ENCODE peak calls at places on chromosomes 5 and 9, in four cellular contexts. One of them, this sample, is unnamed.
A peak's percentile ranks its signal among the peaks of the same experiment; 100 is the strongest.

GRCh38 chr5:16909464-16909863 is 26.6 kb downstream of the MYO10 start:
- DNase-seq in sigmoid colon: no peak
- DNase-seq in endodermal cell: no peak
- DNase-seq in pancreas: no peak
- DNase-seq in this sample: no peak

GRCh38 chr5:179801304-179802206 is 5.1 kb downstream of the MGAT4B start:
- DNase-seq in sigmoid colon: peak; percentile 91
- DNase-seq in endodermal cell: peak; percentile 93
- DNase-seq in pancreas: peak; percentile 92
- DNase-seq in this sample: peak; percentile 93

GRCh38 chr5:157819502-157820125 is 39.3 kb downstream of the CLINT1 start:
- DNase-seq in sigmoid colon: no peak
- DNase-seq in endodermal cell: no peak
- DNase-seq in pancreas: no peak
- DNase-seq in this sample: no peak

GRCh38 chr9:137162505-137163100 is 7.2 kb downstream of the LRRC26 start:
- DNase-seq in sigmoid colon: no peak
- DNase-seq in endodermal cell: peak; percentile 80
- DNase-seq in pancreas: no peak
- DNase-seq in this sample: no peak

GRCh38 chr5:23419115-23419514 is 88.3 kb upstream of the PRDM9 start:
- DNase-seq in sigmoid colon: no peak
- DNase-seq in endodermal cell: no peak
- DNase-seq in pancreas: no peak
- DNase-seq in this sample: no peak

GRCh38 chr5:33261305-33261704 is 179.5 kb upstream of the TARS1 start:
- DNase-seq in sigmoid colon: no peak
- DNase-seq in endodermal cell: no peak
- DNase-seq in pancreas: no peak
- DNase-seq in this sample: no peak

GRCh38 chr9:130938652-130939404 is at the start of gene FIBCD1:
- DNase-seq in sigmoid colon: no peak
- DNase-seq in endodermal cell: peak; percentile 86
- DNase-seq in pancreas: peak; percentile 69
- DNase-seq in this sample: no peak

GRCh38 chr9:7376213-7376612 is 423.4 kb downstream of the DMAC1 start:
- DNase-seq in sigmoid colon: no peak
- DNase-seq in endodermal cell: no peak
- DNase-seq in pancreas: no peak
- DNase-seq in this sample: no peak

GRCh38 chr5:96316487-96316886 is 116.6 kb downstream of the PCSK1 start:
- DNase-seq in sigmoid colon: no peak
- DNase-seq in endodermal cell: peak; percentile 55
- DNase-seq in pancreas: no peak
- DNase-seq in this sample: no peak

GRCh38 chr9:14339746-14340145 is 25.8 kb upstream of the NFIB start:
- DNase-seq in sigmoid colon: no peak
- DNase-seq in endodermal cell: no peak
- DNase-seq in pancreas: no peak
- DNase-seq in this sample: no peak

GRCh38 chr5:130975299-130975698 is 189.8 kb downstream of the HINT1 start:
- DNase-seq in sigmoid colon: no peak
- DNase-seq in endodermal cell: no peak
- DNase-seq in pancreas: no peak
- DNase-seq in this sample: no peak

GRCh38 chr5:83553000-83553486 is 81.5 kb downstream of the VCAN start:
- DNase-seq in sigmoid colon: peak; percentile 80
- DNase-seq in endodermal cell: no peak
- DNase-seq in pancreas: no peak
- DNase-seq in this sample: peak; percentile 33

GRCh38 chr9:92764381-92764987 is at the start of gene BICD2:
- DNase-seq in sigmoid colon: no peak
- DNase-seq in endodermal cell: peak; percentile 64
- DNase-seq in pancreas: no peak
- DNase-seq in this sample: no peak

GRCh38 chr5:67146574-67146973 is 50.0 kb downstream of the CD180 start:
- DNase-seq in sigmoid colon: no peak
- DNase-seq in endodermal cell: no peak
- DNase-seq in pancreas: no peak
- DNase-seq in this sample: no peak

GRCh38 chr5:40124367-40124766 is 555.3 kb upstream of the PTGER4 start:
- DNase-seq in sigmoid colon: no peak
- DNase-seq in endodermal cell: no peak
- DNase-seq in pancreas: no peak
- DNase-seq in this sample: no peak

GRCh38 chr5:10317825-10318682 is 10.4 kb upstream of the CMBL start:
- DNase-seq in sigmoid colon: peak; percentile 27
- DNase-seq in endodermal cell: no peak
- DNase-seq in pancreas: no peak
- DNase-seq in this sample: no peak

GRCh38 chr5:143033535-143034260 is 263.5 kb downstream of the ARHGAP26 start:
- DNase-seq in sigmoid colon: no peak
- DNase-seq in endodermal cell: no peak
- DNase-seq in pancreas: no peak
- DNase-seq in this sample: no peak

GRCh38 chr5:159161361-159162214 is 47.8 kb downstream of the RNF145 start:
- DNase-seq in sigmoid colon: no peak
- DNase-seq in endodermal cell: no peak
- DNase-seq in pancreas: no peak
- DNase-seq in this sample: no peak

GRCh38 chr5:1487079-1487764 is 36.5 kb downstream of the LPCAT1 start:
- DNase-seq in sigmoid colon: no peak
- DNase-seq in endodermal cell: no peak
- DNase-seq in pancreas: peak; percentile 31
- DNase-seq in this sample: no peak

GRCh38 chr9:136191549-136192286 is 13.2 kb downstream of the LHX3 start:
- DNase-seq in sigmoid colon: no peak
- DNase-seq in endodermal cell: no peak
- DNase-seq in pancreas: no peak
- DNase-seq in this sample: no peak

GRCh38 chr9:21836437-21837161 is 34.2 kb downstream of the MTAP start:
- DNase-seq in sigmoid colon: no peak
- DNase-seq in endodermal cell: no peak
- DNase-seq in pancreas: no peak
- DNase-seq in this sample: no peak
- H3K27ac ChIP-seq in sigmoid colon: no peak overlapping the region
- H3K27ac ChIP-seq in endodermal cell: no peak overlapping the region
- H3K27ac ChIP-seq in pancreas: no peak overlapping the region
- H3K27ac ChIP-seq in this sample: peak overlapping the region; percentile 53

GRCh38 chr5:38872826-38873225 is 27.0 kb downstream of the OSMR start:
- DNase-seq in sigmoid colon: no peak
- DNase-seq in endodermal cell: no peak
- DNase-seq in pancreas: no peak
- DNase-seq in this sample: no peak
- H3K36me3 ChIP-seq in sigmoid colon: peaks cover 2% of the 10 kb centered on the region
- H3K36me3 ChIP-seq in endodermal cell: no peaks in the 10 kb centered on the region
- H3K36me3 ChIP-seq in pancreas: no peaks in the 10 kb centered on the region
- H3K36me3 ChIP-seq in this sample: peaks cover 20% of the 10 kb centered on the region

DNA sequence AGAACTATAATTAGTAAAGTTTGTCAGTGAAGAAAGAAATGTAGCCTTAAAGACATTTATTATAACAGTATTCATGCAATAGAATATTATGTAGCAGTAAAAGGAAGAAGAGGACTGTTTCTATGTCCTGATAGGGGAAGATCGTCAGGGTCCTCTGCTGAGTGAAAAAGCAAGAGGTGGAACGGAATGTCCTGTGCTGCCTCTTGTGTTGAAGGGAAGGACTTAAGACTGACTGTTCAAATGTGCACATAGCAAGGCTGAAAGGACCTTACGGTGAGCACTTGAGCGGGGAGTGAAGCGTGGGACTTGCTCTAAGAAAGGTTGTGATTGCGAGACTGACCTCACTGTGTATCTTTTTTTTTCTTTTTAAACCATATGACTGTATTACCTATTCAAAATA is 63.2 kb downstream of the SNX24 start:
- DNase-seq in sigmoid colon: no peak
- DNase-seq in endodermal cell: no peak
- DNase-seq in pancreas: no peak
- DNase-seq in this sample: no peak
- TF ChIP-seq CTCF in sigmoid colon: no peak
- TF ChIP-seq CTCF in endodermal cell: peak; percentile 43
- TF ChIP-seq CTCF in pancreas: no peak
- TF ChIP-seq CTCF in this sample: no peak

DNA sequence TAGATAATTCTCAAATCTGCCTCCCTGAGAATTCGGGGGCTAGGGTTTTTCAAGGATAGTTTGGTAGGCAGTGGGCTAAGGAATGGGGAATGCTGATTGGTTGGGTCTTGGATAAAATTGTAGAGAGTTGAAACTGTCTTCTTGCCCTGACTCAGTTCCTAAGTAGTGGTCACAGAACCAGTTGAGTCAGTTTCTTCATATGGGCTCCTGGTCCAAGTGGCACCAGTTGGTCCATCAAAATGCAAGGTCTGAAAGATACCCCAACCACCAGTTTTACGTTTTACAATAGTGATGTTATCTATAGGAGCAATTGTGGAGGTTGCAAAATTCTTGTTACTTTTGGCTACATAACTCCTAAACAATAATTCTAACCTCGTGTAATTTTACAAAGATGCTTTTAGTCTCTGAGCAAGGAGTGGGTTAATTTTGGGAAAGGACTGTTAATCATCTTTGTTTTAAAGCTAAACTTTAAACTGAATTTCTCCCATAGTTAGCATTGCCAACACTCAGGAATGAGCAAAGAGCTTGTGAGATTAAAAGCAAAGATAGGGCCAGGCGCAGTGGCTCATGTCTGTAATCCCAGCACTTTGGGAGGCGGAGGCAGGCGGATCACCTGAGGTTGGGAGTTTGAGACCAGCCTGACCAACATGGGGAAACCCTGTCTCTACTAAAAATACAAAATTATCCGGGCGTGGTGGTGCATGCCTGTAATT is 7.7 kb downstream of the CDK7 start:
- DNase-seq in sigmoid colon: no peak
- DNase-seq in endodermal cell: no peak
- DNase-seq in pancreas: no peak
- DNase-seq in this sample: no peak
- H3K27ac ChIP-seq in sigmoid colon: no peak overlapping the region
- H3K27ac ChIP-seq in endodermal cell: no peak overlapping the region
- H3K27ac ChIP-seq in pancreas: no peak overlapping the region
- H3K27ac ChIP-seq in this sample: no peak overlapping the region

DNA sequence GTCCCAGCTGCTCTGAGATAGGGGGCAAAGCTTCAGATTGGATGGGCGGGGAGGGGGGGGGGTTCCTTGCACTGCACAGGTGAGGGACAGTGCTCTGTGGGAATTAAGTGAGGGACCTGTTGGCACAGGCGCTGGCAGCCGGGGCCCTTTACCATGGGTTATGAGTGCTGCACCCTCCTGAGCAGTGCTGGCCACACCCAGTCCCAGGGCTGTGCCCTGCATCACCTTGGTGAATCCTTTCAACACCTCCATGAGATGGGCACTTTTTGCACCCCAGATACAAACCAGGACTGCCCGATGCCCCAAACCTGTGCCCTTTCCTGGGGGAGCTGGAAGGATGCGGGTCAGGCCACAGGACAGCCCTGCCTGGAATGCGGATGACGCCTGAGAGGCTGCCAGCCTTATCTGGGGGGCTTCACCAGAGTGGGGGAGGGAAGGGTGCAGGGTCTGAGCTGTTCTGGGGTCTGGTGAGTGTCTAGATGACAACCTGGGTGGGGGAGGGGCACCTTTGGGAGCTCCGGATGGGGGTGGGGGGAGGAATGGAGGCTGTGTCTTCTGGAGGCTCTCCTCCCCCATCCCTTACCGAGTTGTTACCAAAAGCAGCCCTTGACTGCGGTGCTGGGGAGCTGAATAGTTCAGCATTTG is 5.2 kb downstream of the CRB2 start:
- DNase-seq in sigmoid colon: no peak
- DNase-seq in endodermal cell: no peak
- DNase-seq in pancreas: peak; percentile 50
- DNase-seq in this sample: no peak
- H3K36me3 ChIP-seq in sigmoid colon: no peaks in the 10 kb centered on the region
- H3K36me3 ChIP-seq in endodermal cell: no peaks in the 10 kb centered on the region
- H3K36me3 ChIP-seq in pancreas: no peaks in the 10 kb centered on the region
- H3K36me3 ChIP-seq in this sample: no peaks in the 10 kb centered on the region

GRCh38 chr5:36728697-36729543 is 122.5 kb downstream of the SLC1A3 start:
- DNase-seq in sigmoid colon: no peak
- DNase-seq in endodermal cell: no peak
- DNase-seq in pancreas: no peak
- DNase-seq in this sample: no peak
- TF ChIP-seq CTCF in sigmoid colon: no peak
- TF ChIP-seq CTCF in endodermal cell: peak; percentile 84
- TF ChIP-seq CTCF in pancreas: peak; percentile 36
- TF ChIP-seq CTCF in this sample: peak; percentile 72

GRCh38 chr5:121174351-121174750 is 677.3 kb upstream of the FTMT start:
- DNase-seq in sigmoid colon: no peak
- DNase-seq in endodermal cell: no peak
- DNase-seq in pancreas: no peak
- DNase-seq in this sample: no peak

GRCh38 chr5:121171834-121172233 is 679.8 kb upstream of the FTMT start:
- DNase-seq in sigmoid colon: no peak
- DNase-seq in endodermal cell: no peak
- DNase-seq in pancreas: no peak
- DNase-seq in this sample: no peak

GRCh38 chr5:121175986-121176385 is 675.7 kb upstream of the FTMT start:
- DNase-seq in sigmoid colon: no peak
- DNase-seq in endodermal cell: no peak
- DNase-seq in pancreas: no peak
- DNase-seq in this sample: no peak

DNA sequence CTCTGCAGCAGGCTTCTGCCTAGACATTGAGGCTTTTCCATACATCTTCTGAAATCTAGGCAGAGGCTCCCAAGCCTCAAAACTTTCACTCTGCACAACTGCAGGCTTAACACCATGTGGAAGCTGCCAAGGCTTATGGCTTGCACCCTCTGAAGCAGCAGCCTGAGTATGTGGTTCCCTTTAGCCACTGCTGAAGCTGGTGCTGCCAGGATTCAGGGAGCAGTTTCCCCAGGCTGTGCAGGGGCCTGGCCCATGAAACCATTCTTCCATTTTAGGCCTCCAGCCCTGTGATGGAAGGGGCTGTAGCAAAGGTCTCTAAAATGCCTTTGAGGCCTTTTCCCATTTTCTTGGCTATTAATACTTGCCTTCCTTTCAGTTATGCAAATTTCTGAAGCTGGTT is 680.3 kb upstream of the FTMT start:
- DNase-seq in sigmoid colon: no peak
- DNase-seq in endodermal cell: no peak
- DNase-seq in pancreas: no peak
- DNase-seq in this sample: no peak
- H3K27ac ChIP-seq in sigmoid colon: no peak overlapping the region
- H3K27ac ChIP-seq in endodermal cell: no peak overlapping the region
- H3K27ac ChIP-seq in pancreas: no peak overlapping the region
- H3K27ac ChIP-seq in this sample: no peak overlapping the region

GRCh38 chr5:90747175-90747574 is 188.6 kb downstream of the ADGRV1 start:
- DNase-seq in sigmoid colon: no peak
- DNase-seq in endodermal cell: no peak
- DNase-seq in pancreas: no peak
- DNase-seq in this sample: no peak
- H3K36me3 ChIP-seq in sigmoid colon: no peaks in the 10 kb centered on the region
- H3K36me3 ChIP-seq in endodermal cell: peaks cover 28% of the 10 kb centered on the region
- H3K36me3 ChIP-seq in pancreas: no peaks in the 10 kb centered on the region
- H3K36me3 ChIP-seq in this sample: no peaks in the 10 kb centered on the region

This sample was measured in psoas muscle.